ENCODE peak calls at places on chromosomes 7 and 10, in seven cellular contexts. M is activated CD4-positive, alpha-beta T cell treated with anti-CD3 and anti-CD28 coated beads for 36 hours; O is iPS-NIHi11; I is stimulated activated CD4-positive, alpha-beta T cell treated with anti-CD3 and anti-CD28 coated beads, Interleukin-4, amount 100 ng/mL, for 1 hour; Y is head of caudate nucleus; L is T-cell; V is EL. E is an unnamed sample.

GRCh38 chr10:7300327-7300726 is 110.5 kb downstream of the SFMBT2 start:
- DNase-seq in M (no peak), O (no peak), I (no peak), Y (no peak), L (no peak), V (no peak), E (peak)

GRCh38 chr7:134016223-134016941 is 110.8 kb upstream of the LRGUK start:
- DNase-seq in M (no peak), O (peak), I (no peak), Y (peak), L (no peak), V (peak), E (no peak)

GRCh38 chr10:72026251-72026650 is 62.1 kb downstream of the CHST3 start:
- DNase-seq in M (no peak), O (no peak), I (no peak), Y (no peak), L (no peak), V (no peak), E (no peak)

GRCh38 chr10:8069108-8069507 is 14.6 kb downstream of the GATA3 start:
- DNase-seq in M (peak), O (no peak), I (no peak), Y (no peak), L (no peak), V (no peak), E (no peak)

GRCh38 chr10:114541081-114541833 is 116.8 kb downstream of the ABLIM1 start:
- DNase-seq in M (peak), O (no peak), I (peak), Y (no peak), L (peak), V (peak), E (peak)

GRCh38 chr7:1721047-1721687 is 51.1 kb downstream of the ELFN1 start:
- DNase-seq in M (peak), O (no peak), I (no peak), Y (no peak), L (no peak), V (no peak), E (no peak)

GRCh38 chr7:101779267-101779666 is 38.2 kb upstream of the CUX1 start:
- DNase-seq in M (no peak), O (no peak), I (no peak), Y (no peak), L (no peak), V (no peak), E (no peak)

GRCh38 chr7:23615331-23615730 is 18.1 kb downstream of the CCDC126 start:
- DNase-seq in M (no peak), O (no peak), I (no peak), Y (no peak), L (no peak), V (no peak), E (no peak)

GRCh38 chr7:158386866-158387820 is 200.5 kb downstream of the PTPRN2 start:
- DNase-seq in M (no peak), O (no peak), I (no peak), Y (no peak), L (no peak), V (no peak), E (no peak)

GRCh38 chr7:133582766-133583523 is 330.1 kb downstream of the EXOC4 start:
- DNase-seq in M (no peak), O (no peak), I (no peak), Y (no peak), L (no peak), V (peak), E (no peak)

GRCh38 chr7:88020953-88021650 is 87.1 kb downstream of the ADAM22 start:
- DNase-seq in M (no peak), O (no peak), I (no peak), Y (no peak), L (no peak), V (peak), E (peak)

GRCh38 chr7:155533827-155534690 is 12.3 kb downstream of the CNPY1 start:
- DNase-seq in M (peak), O (peak), I (peak), Y (no peak), L (no peak), V (peak), E (no peak)

GRCh38 chr10:133249975-133250754 is 12.5 kb downstream of the VENTX start:
- DNase-seq in M (no peak), O (no peak), I (no peak), Y (no peak), L (no peak), V (no peak), E (no peak)

GRCh38 chr7:140232959-140233649 is 56.3 kb upstream of the KDM7A start:
- DNase-seq in M (no peak), O (no peak), I (no peak), Y (no peak), L (no peak), V (no peak), E (no peak)

GRCh38 chr10:29740981-29741545 is 106.3 kb upstream of the SVIL start:
- DNase-seq in M (no peak), O (no peak), I (no peak), Y (no peak), L (no peak), V (no peak), E (no peak)

GRCh38 chr10:117757121-117757795 is 214.7 kb downstream of the EMX2 start:
- DNase-seq in M (no peak), O (no peak), I (no peak), Y (no peak), L (no peak), V (no peak), E (no peak)

E was measured in MG63.